ENCODE peak calls at places on chromosomes 12 and 14, in nine cellular contexts. T is T-helper 17 cell, A is ELR, F is HT-29, X is posterior cingulate gyrus, R is foreskin fibroblast, D is epithelial cell of proximal tubule, W is neural progenitor cell, B is mucosa of gallbladder. O is an unnamed sample.

GRCh38 chr14:100428727-100429126 is 105.6 kb downstream of the SLC25A47 start:
- DNase-seq in T (no peak), F (no peak), A (peak; percentile 72), D (no peak), B (no peak), R (no peak), W (no peak), X (no peak), O (no peak)

GRCh38 chr14:52338282-52338681 is 24.2 kb downstream of the PTGER2 start:
- DNase-seq in F (no peak), R (peak; percentile 82), W (no peak), X (no peak), B (no peak), T (no peak), D (peak; percentile 85), A (peak; percentile 76), O (no peak)

GRCh38 chr12:125453751-125454150 is 388.5 kb downstream of the AACS start:
- DNase-seq in R (no peak), A (no peak), D (no peak), B (no peak), F (no peak), W (peak; percentile 42), X (peak; percentile 91), T (no peak), O (peak; percentile 76)

GRCh38 chr12:12467701-12468218 is 94.9 kb downstream of the DUSP16 start:
- DNase-seq in A (no peak), W (no peak), D (no peak), B (peak; percentile 63), R (no peak), F (no peak), T (peak; percentile 58), X (no peak), O (no peak)

GRCh38 chr14:73269729-73270651 is 32.7 kb downstream of the PAPLN start:
- DNase-seq in A (peak; percentile 56), R (peak; percentile 60), W (peak; percentile 53), D (no peak), F (no peak), X (peak; percentile 73), B (peak; percentile 23), T (no peak), O (no peak)

GRCh38 chr12:54549774-54550451 is 512 bp downstream of the PDE1B start:
- DNase-seq in D (no peak), F (no peak), T (no peak), X (peak; percentile 84), B (no peak), R (peak; percentile 68), W (peak; percentile 66), A (peak; percentile 11), O (no peak)

GRCh38 chr14:55052259-55052930 is 948 bp downstream of the MAPK1IP1L start:
- DNase-seq in F (peak; percentile 31), D (no peak), R (no peak), B (no peak), X (no peak), W (no peak), T (no peak), A (peak; percentile 30), O (no peak)

GRCh38 chr12:98352835-98353234 is 162.6 kb upstream of the TMPO start:
- DNase-seq in F (no peak), D (no peak), T (no peak), B (no peak), A (no peak), X (no peak), W (no peak), R (no peak), O (no peak)

GRCh38 chr14:51305761-51306160 is 65.7 kb downstream of the TMX1 start:
- DNase-seq in T (no peak), W (no peak), A (no peak), B (no peak), X (no peak), R (no peak), F (no peak), D (no peak), O (no peak)

GRCh38 chr12:6233121-6233971 is 33.1 kb downstream of the CD9 start:
- DNase-seq in A (no peak), X (peak; percentile 80), D (no peak), R (no peak), F (no peak), T (no peak), W (no peak), B (no peak), O (no peak)

GRCh38 chr14:60183724-60184596 is 18.8 kb upstream of the DHRS7 start:
- DNase-seq in T (no peak), R (peak; percentile 83), D (no peak), X (no peak), B (peak; percentile 24), F (peak; percentile 60), A (peak; percentile 82), W (peak; percentile 87), O (no peak)

GRCh38 chr12:104578453-104578852 is 121.7 kb downstream of the CHST11 start:
- DNase-seq in F (no peak), B (no peak), T (no peak), A (peak; percentile 97), X (no peak), R (peak; percentile 64), D (no peak), W (peak; percentile 11), O (no peak)

GRCh38 chr12:67780580-67781084 is 132.1 kb downstream of the DYRK2 start:
- DNase-seq in B (no peak), D (no peak), F (no peak), T (no peak), W (no peak), A (peak; percentile 19), R (no peak), X (no peak), O (no peak)

GRCh38 chr14:33198684-33199083 is 260.0 kb downstream of the NPAS3 start:
- DNase-seq in F (no peak), D (no peak), X (peak; percentile 77), R (no peak), A (no peak), B (no peak), W (no peak), T (no peak), O (no peak)

O was measured in occipital lobe.